ENCODE peak calls at places on chromosomes 11 and 22, in four cellular contexts. Z, I, J and C are unnamed samples.

GRCh38 chr11:132126973-132127900 is 756.8 kb downstream of the NTM start:
- DNase-seq in Z (peak; percentile 83), I (no peak), J (no peak), C (no peak)

GRCh38 chr22:42905217-42905616 is 48.1 kb upstream of the ARFGAP3 start:
- DNase-seq in Z (no peak), I (no peak), J (no peak), C (no peak)

GRCh38 chr22:17678817-17679385 is 40.3 kb downstream of the BCL2L13 start:
- DNase-seq in Z (no peak), I (no peak), J (no peak), C (no peak)

GRCh38 chr11:130002352-130002845 is at the start of gene PRDM10:
- DNase-seq in Z (peak; percentile 97), I (peak; percentile 96), J (peak; percentile 81), C (peak; percentile 96)

GRCh38 chr11:128908391-128909246 is 17.5 kb downstream of the KCNJ5 start:
- DNase-seq in Z (peak; percentile 21), I (peak; percentile 77), J (no peak), C (peak; percentile 73)

GRCh38 chr11:62260261-62260953 is 9.6 kb upstream of the SCGB2A2 start:
- DNase-seq in Z (no peak), I (no peak), J (no peak), C (no peak)

GRCh38 chr11:72217856-72218745 is 1.5 kb downstream of the FOLR2 start:
- DNase-seq in Z (peak; percentile 24), I (no peak), J (no peak), C (no peak)

GRCh38 chr11:131748146-131749050 is 378.0 kb downstream of the NTM start:
- DNase-seq in Z (peak; percentile 55), I (peak; percentile 59), J (peak; percentile 41), C (no peak)